ENCODE peak calls at places on chromosomes 5 and 9, in six cellular contexts. Q, E, V, H, I and M are unnamed samples.
A peak's percentile ranks its signal among the peaks of the same experiment; 100 is the strongest.

GRCh38 chr5:36590513-36591286 is 15.7 kb upstream of the SLC1A3 start:
- DNase-seq in Q (no peak), I (no peak), V (no peak), H (no peak), E (no peak), M (no peak)

GRCh38 chr5:143014017-143014651 is 244.0 kb downstream of the ARHGAP26 start:
- DNase-seq in E (no peak), H (peak; percentile 27), Q (peak; percentile 44), V (no peak), I (peak; percentile 33), M (peak; percentile 53)

GRCh38 chr9:135330307-135330631 is 149.3 kb upstream of the PPP1R26 start:
- DNase-seq in I (no peak), Q (no peak), E (no peak), H (peak; percentile 45), V (no peak), M (no peak)

GRCh38 chr9:84793251-84793650 is 123.7 kb downstream of the NTRK2 start:
- DNase-seq in I (no peak), Q (no peak), V (no peak), H (no peak), E (no peak), M (no peak)

GRCh38 chr9:27273186-27273585 is 23.8 kb downstream of the EQTN start:
- DNase-seq in E (no peak), V (no peak), H (no peak), I (no peak), Q (no peak), M (no peak)

GRCh38 chr5:163821142-163821541 is 315.7 kb downstream of the MAT2B start:
- DNase-seq in E (no peak), I (no peak), V (no peak), Q (no peak), H (no peak), M (no peak)

GRCh38 chr5:40224421-40224820 is 455.3 kb upstream of the PTGER4 start:
- DNase-seq in E (no peak), I (no peak), Q (no peak), H (no peak), V (no peak), M (no peak)

GRCh38 chr5:27682600-27682999 is 644.2 kb upstream of the CDH9 start:
- DNase-seq in V (no peak), H (no peak), I (no peak), E (no peak), Q (no peak), M (no peak)

GRCh38 chr5:89851911-89852310 is 557.6 kb downstream of the CETN3 start:
- DNase-seq in H (no peak), V (no peak), E (no peak), Q (no peak), I (no peak), M (no peak)

GRCh38 chr9:95067057-95067456 is 250.5 kb downstream of the FANCC start:
- DNase-seq in E (no peak), Q (no peak), V (no peak), H (no peak), I (no peak), M (no peak)

GRCh38 chr5:180041501-180042274 is 29.9 kb downstream of the RNF130 start:
- DNase-seq in Q (no peak), I (peak; percentile 52), E (peak; percentile 66), H (no peak), V (no peak), M (no peak)

GRCh38 chr5:61319388-61320146 is 12.5 kb upstream of the ZSWIM6 start:
- DNase-seq in E (peak; percentile 53), H (peak; percentile 17), V (no peak), Q (no peak), I (no peak), M (no peak)

GRCh38 chr9:87599901-87600610 is 102.4 kb downstream of the DAPK1 start:
- DNase-seq in I (no peak), H (no peak), Q (no peak), E (peak; percentile 38), V (peak; percentile 82), M (no peak)

GRCh38 chr5:132009706-132010405 is 1.6 kb downstream of the ACSL6 start:
- DNase-seq in Q (no peak), I (no peak), E (no peak), H (no peak), V (peak; percentile 26), M (no peak)

GRCh38 chr9:12719431-12719830 is 26.2 kb downstream of the TYRP1 start:
- DNase-seq in E (no peak), I (no peak), V (no peak), H (peak; percentile 22), Q (no peak), M (no peak)

GRCh38 chr9:129149442-129149841 is 28.6 kb downstream of the IER5L start:
- DNase-seq in V (no peak), I (no peak), E (no peak), H (no peak), Q (no peak), M (no peak)

GRCh38 chr5:175590471-175590881 is 67.4 kb upstream of the HRH2 start:
- DNase-seq in Q (no peak), I (no peak), E (no peak), H (no peak), V (no peak), M (no peak)

GRCh38 chr5:167565555-167565954 is 725.9 kb upstream of the WWC1 start:
- DNase-seq in Q (no peak), V (no peak), H (peak; percentile 39), I (no peak), E (no peak), M (no peak)

GRCh38 chr9:91037511-91038482 is 236.2 kb downstream of the SYK start:
- DNase-seq in Q (peak; percentile 30), V (peak; percentile 89), H (peak; percentile 21), E (peak; percentile 72), I (peak; percentile 88), M (no peak)

GRCh38 chr9:87834357-87834756 is 48.3 kb upstream of the SPATA31E1 start:
- DNase-seq in I (no peak), H (no peak), Q (no peak), E (peak; percentile 18), V (no peak), M (no peak)

GRCh38 chr9:90890146-90890545 is 88.5 kb downstream of the SYK start:
- DNase-seq in I (no peak), E (no peak), Q (no peak), H (peak; percentile 37), V (no peak), M (no peak)

GRCh38 chr5:175654346-175654745 is 3.5 kb upstream of the HRH2 start:
- DNase-seq in I (no peak), E (no peak), V (no peak), H (no peak), Q (no peak), M (no peak)

GRCh38 chr5:93603711-93604118 is 20.7 kb downstream of the NR2F1 start:
- DNase-seq in V (no peak), Q (no peak), I (no peak), H (no peak), E (no peak), M (no peak)

GRCh38 chr9:20906326-20906725 is 125.1 kb downstream of the HACD4 start:
- DNase-seq in Q (no peak), V (no peak), H (peak; percentile 34), I (no peak), E (no peak), M (no peak)

GRCh38 chr5:109200221-109200620 is 209.6 kb downstream of the PJA2 start:
- DNase-seq in H (no peak), Q (no peak), I (no peak), V (no peak), E (no peak), M (no peak)
- H3K27ac ChIP-seq in H (no peak overlapping the region), Q (no peak overlapping the region), I (no peak overlapping the region), V (no peak overlapping the region), E (no peak overlapping the region), M (no peak overlapping the region)

GRCh38 chr5:10594591-10595210 is 30.8 kb downstream of the ANKRD33B start:
- DNase-seq in Q (no peak), H (no peak), V (no peak), I (no peak), E (no peak), M (no peak)
- H3K4me1 ChIP-seq in Q (peaks cover 51% of the 10 kb centered on the region), H (peaks cover 10% of the 10 kb centered on the region), V (no peaks in the 10 kb centered on the region), I (peaks cover 13% of the 10 kb centered on the region), E (no peaks in the 10 kb centered on the region), M (peaks cover 7% of the 10 kb centered on the region)

GRCh38 chr5:79257314-79257713 is 21.4 kb downstream of the JMY start:
- DNase-seq in I (no peak), H (no peak), E (no peak), V (no peak), Q (no peak), M (no peak)
- H3K4me3 ChIP-seq in I (no peak overlapping the region), H (no peak overlapping the region), E (no peak overlapping the region), V (no peak overlapping the region), Q (no peak overlapping the region), M (no peak overlapping the region)

DNA sequence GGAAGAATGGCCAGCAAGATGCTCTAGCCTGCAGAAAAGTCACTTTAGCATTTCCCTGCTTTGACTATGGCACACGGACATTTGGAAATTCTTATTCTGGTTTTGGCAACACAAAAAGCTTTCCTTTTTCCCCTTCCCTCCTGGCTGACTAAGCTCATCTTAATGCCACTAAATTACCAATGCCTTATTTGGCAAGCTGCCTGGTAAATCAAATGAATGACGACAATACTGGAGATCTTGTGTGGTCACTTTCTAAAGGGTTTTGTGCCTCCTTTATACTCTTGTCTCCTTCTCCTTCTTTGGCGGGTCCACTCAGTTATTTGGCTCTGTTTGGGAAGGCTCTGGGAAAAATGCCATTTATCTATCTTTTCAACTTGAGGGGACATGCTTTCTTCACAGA is 34.9 kb downstream of the SH3GL2 start:
- DNase-seq in I (no peak), Q (no peak), H (no peak), V (no peak), E (no peak), M (no peak)
- H3K27ac ChIP-seq in I (no peak overlapping the region), Q (no peak overlapping the region), H (no peak overlapping the region), V (no peak overlapping the region), E (no peak overlapping the region), M (no peak overlapping the region)

GRCh38 chr9:104905931-104906330 is 22.0 kb downstream of the ABCA1 start:
- DNase-seq in E (no peak), I (no peak), H (no peak), Q (no peak), V (no peak), M (no peak)
- H3K4me1 ChIP-seq in E (peaks cover 48% of the 10 kb centered on the region), I (peaks cover 94% of the 10 kb centered on the region), H (peaks cover 16% of the 10 kb centered on the region), Q (peaks cover 77% of the 10 kb centered on the region), V (peaks cover 94% of the 10 kb centered on the region), M (no peaks in the 10 kb centered on the region)

GRCh38 chr5:157542282-157542966 is 33.2 kb downstream of the ADAM19 start:
- DNase-seq in E (no peak), Q (no peak), V (no peak), I (no peak), H (no peak), M (no peak)

GRCh38 chr5:157545911-157546310 is 29.7 kb downstream of the ADAM19 start:
- DNase-seq in V (no peak), E (no peak), H (no peak), I (no peak), Q (no peak), M (no peak)

GRCh38 chr5:157541452-157542118 is 34.0 kb downstream of the ADAM19 start:
- DNase-seq in H (no peak), Q (no peak), V (no peak), I (no peak), E (no peak), M (no peak)

GRCh38 chr5:157544623-157544989 is 31.0 kb downstream of the ADAM19 start:
- DNase-seq in H (no peak), E (no peak), I (no peak), Q (no peak), V (no peak), M (no peak)

GRCh38 chr5:157543825-157544622 is 31.6 kb downstream of the ADAM19 start:
- DNase-seq in V (no peak), E (no peak), Q (no peak), H (no peak), I (no peak), M (no peak)
- H3K4me3 ChIP-seq in V (no peak overlapping the region), E (no peak overlapping the region), Q (no peak overlapping the region), H (no peak overlapping the region), I (no peak overlapping the region), M (no peak overlapping the region)